ENCODE peak calls at places on chromosomes 3 and 15, in six cellular contexts. D is fibroblast of lung, Q is WERI-Rb-1, F is BE2C, M is AG09319, S is osteocyte. R is an unnamed sample.
A peak's percentile ranks its signal among the peaks of the same experiment; 100 is the strongest.

GRCh38 chr15:65835452-65835851 is 33.8 kb upstream of the RAB11A start:
- DNase-seq in D (no peak), Q (no peak), F (no peak), M (no peak), S (no peak), R (no peak)

GRCh38 chr3:178436773-178437172 is 99.5 kb upstream of the KCNMB2 start:
- DNase-seq in D (peak; percentile 69), Q (no peak), F (no peak), M (no peak), S (no peak), R (peak; percentile 53)

GRCh38 chr3:195769551-195769950 is 42.2 kb downstream of the MUC4 start:
- DNase-seq in D (no peak), Q (no peak), F (no peak), M (no peak), S (no peak), R (no peak)

GRCh38 chr15:61871926-61872522 is 188.2 kb downstream of the VPS13C start:
- DNase-seq in D (peak; percentile 7), Q (no peak), F (no peak), M (no peak), S (no peak), R (peak; percentile 17)

GRCh38 chr3:15051531-15051930 is 13.6 kb downstream of the MRPS25 start:
- DNase-seq in D (peak; percentile 6), Q (peak; percentile 74), F (peak; percentile 53), M (no peak), S (no peak), R (peak; percentile 72)

GRCh38 chr15:60544581-60545115 is 65.7 kb upstream of the ICE2 start:
- DNase-seq in D (no peak), Q (no peak), F (no peak), M (no peak), S (no peak), R (no peak)

GRCh38 chr3:14459384-14459783 is 57.0 kb downstream of the SLC6A6 start:
- DNase-seq in D (no peak), Q (no peak), F (no peak), M (no peak), S (no peak), R (no peak)

GRCh38 chr3:126959921-126960603 is 22.9 kb upstream of the PLXNA1 start:
- DNase-seq in D (peak; percentile 69), Q (no peak), F (peak; percentile 39), M (peak; percentile 23), S (no peak), R (no peak)

GRCh38 chr15:49847436-49847835 is 226.6 kb downstream of the DTWD1 start:
- DNase-seq in D (peak; percentile 78), Q (no peak), F (no peak), M (no peak), S (no peak), R (no peak)

GRCh38 chr15:29784413-29784812 is 37.9 kb downstream of the TJP1 start:
- DNase-seq in D (no peak), Q (no peak), F (no peak), M (no peak), S (no peak), R (no peak)

GRCh38 chr15:67820992-67821783 is 4.1 kb upstream of the SKOR1 start:
- DNase-seq in D (peak; percentile 54), Q (no peak), F (no peak), M (no peak), S (no peak), R (peak; percentile 73)

GRCh38 chr3:123706871-123707270 is 122.0 kb upstream of the HACD2 start:
- DNase-seq in D (peak; percentile 58), Q (no peak), F (no peak), M (no peak), S (no peak), R (no peak)

GRCh38 chr3:50648297-50648696 is 26.4 kb upstream of the DOCK3 start:
- DNase-seq in D (no peak), Q (peak; percentile 21), F (peak; percentile 53), M (no peak), S (no peak), R (no peak)

GRCh38 chr3:65245133-65246076 is 557.6 kb upstream of the ADAMTS9 start:
- DNase-seq in D (peak; percentile 21), Q (no peak), F (no peak), M (no peak), S (no peak), R (no peak)
- TF ChIP-seq CTCF in D (peak; percentile 47), Q (no peak), F (peak; percentile 55), M (peak; percentile 31), S (peak; percentile 45), R (no peak)

GRCh38 chr15:71812966-71813722 is 2.8 kb downstream of the NR2E3 start:
- DNase-seq in D (no peak), Q (no peak), F (no peak), M (no peak), S (peak; percentile 82), R (peak; percentile 14)

GRCh38 chr15:71811036-71811736 is 832 bp downstream of the NR2E3 start:
- DNase-seq in D (no peak), Q (no peak), F (no peak), M (no peak), S (peak; percentile 83), R (peak; percentile 10)

GRCh38 chr15:71813723-71814470 is 3.5 kb downstream of the NR2E3 start:
- DNase-seq in D (no peak), Q (no peak), F (no peak), M (no peak), S (peak; percentile 76), R (peak; percentile 13)

GRCh38 chr15:71810256-71811035 is at the start of gene NR2E3:
- DNase-seq in D (no peak), Q (peak; percentile 60), F (no peak), M (no peak), S (peak; percentile 82), R (peak; percentile 17)

GRCh38 chr15:71811752-71812735 is 1.7 kb downstream of the NR2E3 start:
- DNase-seq in D (no peak), Q (peak; percentile 41), F (no peak), M (no peak), S (peak; percentile 77), R (no peak)
- TF ChIP-seq CTCF in D (no peak), Q (no peak), F (no peak), M (no peak), S (no peak), R (no peak)

GRCh38 chr3:112990672-112991602 is at the start of gene GTPBP8:
- DNase-seq in D (peak; percentile 86), Q (peak; percentile 95), F (peak; percentile 93), M (peak; percentile 54), S (peak; percentile 95), R (peak; percentile 85)
- TF ChIP-seq CTCF in D (no peak), Q (no peak), F (peak; percentile 16), M (no peak), S (peak; percentile 15), R (no peak)

DNA sequence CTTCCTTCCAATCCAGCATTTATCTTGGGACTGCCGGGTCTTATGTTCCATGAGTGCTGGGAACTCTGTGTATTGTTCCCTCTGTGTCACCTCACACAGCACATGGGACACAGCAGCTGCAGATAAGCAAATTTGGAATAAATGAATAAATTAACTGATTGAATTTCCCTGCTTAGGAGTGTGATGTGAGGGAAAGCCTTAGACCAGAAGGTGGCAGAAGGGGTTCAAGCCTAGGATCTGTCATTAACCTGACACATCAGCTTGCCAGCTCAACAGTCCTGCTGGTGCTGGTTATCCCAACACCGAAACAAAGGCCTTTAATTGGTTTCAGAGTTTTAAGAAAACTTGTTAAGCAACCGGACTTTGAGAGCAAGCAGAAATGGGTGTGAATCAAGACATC is 114.4 kb downstream of the OXSM start:
- DNase-seq in D (no peak), Q (peak; percentile 11), F (no peak), M (no peak), S (no peak), R (no peak)
- TF ChIP-seq CTCF in D (no peak), Q (peak; percentile 27), F (no peak), M (no peak), S (no peak), R (no peak)

GRCh38 chr15:99105516-99106341 is 849 bp downstream of the SYNM start:
- DNase-seq in D (peak; percentile 74), Q (peak; percentile 82), F (peak; percentile 88), M (no peak), S (no peak), R (no peak)
- TF ChIP-seq CTCF in D (no peak), Q (peak; percentile 54), F (peak; percentile 22), M (no peak), S (no peak), R (peak; percentile 14)